ENCODE peak calls at places on chromosomes 12 and 14, in eight cellular contexts. G is BE2C, F is lower leg skin, W is mesendoderm, P is GM12878, L is astrocyte of the spinal cord, E is aorta, D is endothelial cell of umbilical vein. J is an unnamed sample.

GRCh38 chr14:94376976-94377865 is 11.2 kb downstream of the SERPINA1 start:
- DNase-seq in G (no peak), F (peak; percentile 62), W (no peak), P (no peak), L (no peak), E (no peak), D (no peak), J (no peak)

GRCh38 chr12:52976574-52977071 is 27.7 kb downstream of the KRT18 start:
- DNase-seq in G (no peak), F (no peak), W (peak; percentile 97), P (no peak), L (peak; percentile 28), E (no peak), D (no peak), J (no peak)

GRCh38 chr14:95515523-95516517 is 630 bp downstream of the SYNE3 start:
- DNase-seq in G (peak; percentile 80), F (peak; percentile 94), W (peak; percentile 79), P (no peak), L (no peak), E (peak; percentile 90), D (peak; percentile 49), J (peak; percentile 48)

GRCh38 chr12:27572486-27573255 is 48.7 kb downstream of the PPFIBP1 start:
- DNase-seq in G (no peak), F (no peak), W (no peak), P (no peak), L (peak; percentile 57), E (no peak), D (no peak), J (no peak)

GRCh38 chr12:57621497-57622292 is 10.5 kb downstream of the ARHGEF25 start:
- DNase-seq in G (peak; percentile 87), F (peak; percentile 91), W (peak; percentile 57), P (no peak), L (no peak), E (peak; percentile 71), D (peak; percentile 52), J (peak; percentile 31)

GRCh38 chr12:65822732-65823480 is 1.4 kb upstream of the HMGA2 start:
- DNase-seq in G (no peak), F (no peak), W (peak; percentile 96), P (no peak), L (peak; percentile 90), E (peak; percentile 44), D (peak; percentile 57), J (peak; percentile 4)

GRCh38 chr12:124636138-124636968 is 68.9 kb upstream of the NCOR2 start:
- DNase-seq in G (peak; percentile 76), F (peak; percentile 91), W (peak; percentile 72), P (peak; percentile 11), L (peak; percentile 50), E (peak; percentile 87), D (no peak), J (peak; percentile 95)

GRCh38 chr12:34204830-34205285 is 182.6 kb downstream of the ALG10 start:
- DNase-seq in G (no peak), F (no peak), W (no peak), P (no peak), L (no peak), E (no peak), D (no peak), J (no peak)

GRCh38 chr12:6444031-6444430 is 724 bp upstream of the CD27 start:
- DNase-seq in G (no peak), F (no peak), W (no peak), P (no peak), L (no peak), E (no peak), D (no peak), J (no peak)
- H3K4me3 ChIP-seq in G (no peak overlapping the region), F (no peak overlapping the region), W (no peak overlapping the region), P (peak overlapping the region; percentile 66), L (no peak overlapping the region), E (no peak overlapping the region), D (no peak overlapping the region), J (no peak overlapping the region)

GRCh38 chr12:83958997-83959396 is 953.6 kb downstream of the SLC6A15 start:
- DNase-seq in G (no peak), F (no peak), W (no peak), P (peak; percentile 5), L (no peak), E (no peak), D (no peak), J (no peak)
- H3K4me3 ChIP-seq in G (no peak overlapping the region), F (no peak overlapping the region), W (no peak overlapping the region), P (no peak overlapping the region), L (no peak overlapping the region), E (no peak overlapping the region), D (no peak overlapping the region), J (no peak overlapping the region)

GRCh38 chr12:85562765-85563164 is 273.4 kb downstream of the RASSF9 start:
- DNase-seq in G (no peak), F (no peak), W (no peak), P (no peak), L (no peak), E (no peak), D (no peak), J (no peak)

GRCh38 chr12:85557850-85558249 is 277.8 kb downstream of the ALX1 start:
- DNase-seq in G (no peak), F (no peak), W (no peak), P (no peak), L (no peak), E (no peak), D (no peak), J (no peak)

GRCh38 chr12:85559534-85559933 is 276.7 kb downstream of the RASSF9 start:
- DNase-seq in G (no peak), F (no peak), W (no peak), P (no peak), L (no peak), E (no peak), D (no peak), J (no peak)

GRCh38 chr12:85558684-85559083 is 277.5 kb downstream of the RASSF9 start:
- DNase-seq in G (no peak), F (no peak), W (no peak), P (no peak), L (no peak), E (no peak), D (no peak), J (no peak)

GRCh38 chr12:85559127-85559526 is 277.1 kb downstream of the RASSF9 start:
- DNase-seq in G (no peak), F (no peak), W (no peak), P (no peak), L (no peak), E (no peak), D (no peak), J (no peak)
- H3K4me3 ChIP-seq in G (no peak overlapping the region), F (no peak overlapping the region), W (no peak overlapping the region), P (no peak overlapping the region), L (no peak overlapping the region), E (no peak overlapping the region), D (no peak overlapping the region), J (peak overlapping the region; percentile 2)

GRCh38 chr14:49766839-49767238 is 1.1 kb upstream of the KLHDC2 start:
- DNase-seq in G (no peak), F (no peak), W (peak; percentile 60), P (no peak), L (no peak), E (no peak), D (no peak), J (no peak)
- H3K4me3 ChIP-seq in G (peak overlapping the region; percentile 77), F (no peak overlapping the region), W (no peak overlapping the region), P (peak overlapping the region; percentile 93), L (peak overlapping the region; percentile 87), E (peak overlapping the region; percentile 75), D (peak overlapping the region; percentile 75), J (peak overlapping the region; percentile 78)

GRCh38 chr14:75435473-75435872 is 7.7 kb downstream of the JDP2 start:
- DNase-seq in G (no peak), F (no peak), W (no peak), P (no peak), L (no peak), E (no peak), D (no peak), J (no peak)
- H3K4me3 ChIP-seq in G (no peak overlapping the region), F (no peak overlapping the region), W (no peak overlapping the region), P (no peak overlapping the region), L (no peak overlapping the region), E (no peak overlapping the region), D (no peak overlapping the region), J (no peak overlapping the region)

DNA sequence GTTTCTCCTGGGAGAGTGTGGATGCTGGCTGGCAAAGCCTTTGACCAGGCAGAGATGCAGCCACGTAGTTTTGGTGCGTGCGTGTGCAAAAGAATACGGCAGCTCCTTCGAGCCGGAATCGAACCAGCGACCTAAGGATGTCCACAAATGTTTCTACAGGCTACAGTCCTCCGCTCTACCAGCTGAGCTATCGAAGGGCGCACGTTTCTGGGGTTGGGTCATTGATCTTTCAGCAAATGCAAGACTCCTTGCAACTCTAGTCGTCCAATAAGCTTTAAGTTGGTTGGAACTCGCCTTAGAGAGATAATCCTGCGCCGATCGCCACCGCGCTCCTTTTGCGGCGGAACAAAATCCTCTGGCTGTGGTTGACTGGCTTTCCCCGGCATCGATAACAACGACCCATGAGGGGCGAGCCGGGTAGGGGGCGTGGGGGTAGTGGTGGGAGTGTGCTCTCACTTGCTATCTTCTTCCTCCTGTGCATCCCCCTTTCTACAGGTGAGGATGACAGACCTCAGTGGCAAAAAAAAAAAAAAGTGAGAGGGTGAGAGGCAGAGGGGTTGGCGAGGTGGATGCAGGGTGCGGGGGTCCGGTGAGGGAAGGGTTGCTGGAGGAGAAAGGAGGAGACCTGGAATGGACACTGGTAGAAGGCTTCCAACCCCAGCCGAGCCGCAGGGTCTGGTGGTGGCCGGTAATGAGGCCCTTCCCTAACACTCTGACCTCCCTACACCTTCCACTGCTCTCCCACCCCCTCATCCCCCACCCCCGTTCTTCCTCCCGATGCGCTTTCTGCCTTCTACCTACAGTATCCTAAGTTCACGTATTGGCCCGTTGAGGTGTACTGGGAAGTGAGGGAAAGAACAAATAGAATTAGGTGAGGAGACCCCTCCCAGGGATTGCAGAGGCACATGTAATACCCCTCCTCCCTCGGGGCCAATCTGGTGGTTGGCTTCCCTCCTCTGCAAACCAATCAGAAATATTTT is 11.8 kb upstream of the OR6S1 start:
- DNase-seq in G (peak; percentile 58), F (no peak), W (peak; percentile 98), P (peak; percentile 45), L (peak; percentile 42), E (no peak), D (peak; percentile 32), J (peak; percentile 74)
- H3K4me3 ChIP-seq in G (peak overlapping the region; percentile 14), F (no peak overlapping the region), W (peak overlapping the region; percentile 44), P (peak overlapping the region; percentile 34), L (peak overlapping the region; percentile 14), E (no peak overlapping the region), D (no peak overlapping the region), J (peak overlapping the region; percentile 41)